ENCODE peak calls at places on chromosomes 2 and 18, in eight cellular contexts. U, S, N, P, L, F, W and E are unnamed samples.

GRCh38 chr2:133266926-133267590 is 301.2 kb downstream of the NCKAP5 start:
- DNase-seq in L (peak; percentile 33), P (peak; percentile 23), W (no peak), S (no peak), U (no peak), N (no peak), F (no peak), E (no peak)

GRCh38 chr2:48131503-48132293 is 225.4 kb upstream of the FBXO11 start:
- DNase-seq in N (no peak), P (no peak), U (no peak), L (no peak), S (no peak), F (no peak), W (no peak), E (no peak)

GRCh38 chr2:71925268-71926097 is 222.2 kb downstream of the CYP26B1 start:
- DNase-seq in F (no peak), N (no peak), P (no peak), S (no peak), U (no peak), W (peak; percentile 14), L (no peak), E (no peak)

GRCh38 chr2:174682578-174683391 is 81.5 kb downstream of the CHRNA1 start:
- DNase-seq in U (peak; percentile 60), L (peak; percentile 89), S (peak; percentile 57), N (peak; percentile 28), W (peak; percentile 14), P (no peak), F (peak; percentile 45), E (peak; percentile 60)

GRCh38 chr18:54983041-54983686 is 23.9 kb upstream of the CCDC68 start:
- DNase-seq in U (no peak), F (no peak), W (peak; percentile 61), P (peak; percentile 15), S (no peak), L (peak; percentile 55), N (no peak), E (no peak)

GRCh38 chr18:72986103-72986502 is 118.3 kb upstream of the NETO1 start:
- DNase-seq in F (no peak), U (no peak), S (no peak), L (no peak), N (no peak), W (no peak), P (no peak), E (no peak)

GRCh38 chr2:102792538-102793208 is 30.8 kb downstream of the TMEM182 start:
- DNase-seq in S (no peak), P (no peak), W (no peak), N (no peak), F (no peak), L (peak; percentile 29), U (no peak), E (no peak)

GRCh38 chr2:136117391-136117841 is 533 bp downstream of the CXCR4 start:
- DNase-seq in U (peak; percentile 32), N (no peak), P (peak; percentile 35), W (no peak), S (peak; percentile 48), F (peak; percentile 43), L (no peak), E (no peak)